ENCODE peak calls at places on chromosome 10, in seven cellular contexts. G is M059J; K is GM10248; T is GM03348; Q is stomach; O is stimulated activated CD4-positive, alpha-beta T cell treated with anti-CD3 and anti-CD28 coated beads, Interleukin-4, amount 100 ng/mL, for 48 hours; D is Calu3. H is an unnamed sample.

GRCh38 chr10:83076443-83076842 is 1062.9 kb upstream of the GHITM start:
- DNase-seq in O (no peak), D (no peak), K (no peak), T (no peak), Q (no peak), G (peak), H (no peak)

GRCh38 chr10:29714096-29714874 is 79.5 kb upstream of the SVIL start:
- DNase-seq in O (no peak), G (peak), K (no peak), D (no peak), T (peak), Q (no peak), H (no peak)

GRCh38 chr10:101995451-101996063 is 60.4 kb downstream of the ARMH3 start:
- DNase-seq in O (no peak), D (peak), Q (no peak), T (peak), G (peak), K (no peak), H (no peak)

GRCh38 chr10:58590152-58590551 is 77.5 kb downstream of the BICC1 start:
- DNase-seq in K (no peak), Q (no peak), O (no peak), D (peak), T (peak), G (peak), H (no peak)

GRCh38 chr10:72832701-72833100 is 60.8 kb upstream of the OIT3 start:
- DNase-seq in Q (no peak), O (no peak), T (no peak), K (no peak), G (no peak), D (no peak), H (no peak)

GRCh38 chr10:36023939-36024338 is 381.8 kb upstream of the FZD8 start:
- DNase-seq in K (no peak), T (peak), D (no peak), O (no peak), G (peak), Q (no peak), H (no peak)

GRCh38 chr10:5553400-5554170 is 28.8 kb downstream of the CALML3 start:
- DNase-seq in D (no peak), O (no peak), Q (no peak), T (no peak), G (no peak), K (no peak), H (no peak)

GRCh38 chr10:24722676-24723385 is 856 bp downstream of the ARHGAP21 start:
- DNase-seq in K (peak), O (no peak), T (peak), Q (peak), D (peak), G (peak), H (no peak)

GRCh38 chr10:178723-179122 is 43.5 kb downstream of the ZMYND11 start:
- DNase-seq in G (no peak), K (no peak), T (no peak), O (no peak), D (no peak), Q (no peak), H (no peak)

GRCh38 chr10:14904316-14904732 is 25.7 kb downstream of the SUV39H2 start:
- DNase-seq in T (peak), O (no peak), K (peak), Q (no peak), D (peak), G (peak), H (no peak)

GRCh38 chr10:102119417-102120141 is 589 bp downstream of the LDB1 start:
- DNase-seq in O (peak), G (peak), D (no peak), K (peak), T (peak), Q (peak), H (no peak)

GRCh38 chr10:113329121-113329596 is 223.7 kb upstream of the HABP2 start:
- DNase-seq in G (peak), K (no peak), D (no peak), O (no peak), Q (no peak), T (peak), H (no peak)

GRCh38 chr10:8876171-8876570 is 821.7 kb downstream of the GATA3 start:
- DNase-seq in Q (no peak), K (no peak), G (peak), T (no peak), O (no peak), D (no peak), H (no peak)

GRCh38 chr10:11141571-11142091 is 124.0 kb downstream of the CELF2 start:
- DNase-seq in G (no peak), D (no peak), K (no peak), Q (no peak), O (no peak), T (no peak), H (no peak)

GRCh38 chr10:114685456-114685855 is 27.4 kb upstream of the ABLIM1 start:
- DNase-seq in D (no peak), Q (no peak), K (no peak), T (no peak), G (no peak), O (no peak), H (no peak)

GRCh38 chr10:70320751-70321150 is 36.9 kb upstream of the NPFFR1 start:
- DNase-seq in G (no peak), O (no peak), D (no peak), Q (no peak), T (no peak), K (no peak), H (no peak)

GRCh38 chr10:128587689-128588088 is 461.5 kb upstream of the MKI67 start:
- DNase-seq in D (no peak), T (no peak), K (no peak), G (no peak), O (no peak), Q (no peak), H (no peak)

GRCh38 chr10:37269554-37270256 is 144.3 kb downstream of the ANKRD30A start:
- DNase-seq in G (no peak), T (no peak), K (no peak), D (no peak), O (no peak), Q (no peak), H (no peak)

GRCh38 chr10:124087672-124088634 is 5.4 kb downstream of the CHST15 start:
- DNase-seq in G (no peak), T (no peak), Q (peak), K (no peak), D (peak), O (no peak), H (no peak)

GRCh38 chr10:105757302-105757701 is 1116.2 kb downstream of the SORCS3 start:
- DNase-seq in G (no peak), D (no peak), Q (no peak), T (no peak), O (no peak), K (no peak), H (no peak)

GRCh38 chr10:45239642-45240041 is 75.8 kb downstream of the OR13A1 start:
- DNase-seq in Q (no peak), G (peak), K (no peak), D (no peak), O (no peak), T (peak), H (no peak)

GRCh38 chr10:125407000-125407502 is 246.7 kb upstream of the CTBP2 start:
- DNase-seq in K (no peak), Q (peak), G (peak), O (no peak), D (peak), T (no peak), H (no peak)

GRCh38 chr10:95388539-95388938 is 97.7 kb upstream of the PDLIM1 start:
- DNase-seq in K (no peak), T (no peak), G (peak), Q (peak), D (no peak), O (no peak), H (no peak)

GRCh38 chr10:15642095-15642494 is 77.6 kb downstream of the ITGA8 start:
- DNase-seq in T (peak), Q (no peak), D (no peak), K (no peak), G (peak), O (no peak), H (no peak)

GRCh38 chr10:63862860-63863259 is 341.7 kb downstream of the REEP3 start:
- DNase-seq in D (no peak), K (no peak), Q (no peak), G (no peak), O (no peak), T (no peak), H (no peak)

H was measured in GM12864.